ENCODE peak calls at places on chromosomes 11 and 22, in seven cellular contexts. P, Z, T, U, W, C and R are unnamed samples.

GRCh38 chr11:33694346-33695050 is 6.1 kb downstream of the C11orf91 start:
- DNase-seq in P (no peak), Z (no peak), T (no peak), U (no peak), W (no peak), C (no peak), R (no peak)

GRCh38 chr22:29129644-29130201 is 56.9 kb downstream of the KREMEN1 start:
- DNase-seq in P (no peak), Z (no peak), T (no peak), U (no peak), W (no peak), C (no peak), R (peak; percentile 26)

GRCh38 chr11:72519220-72519881 is 85.0 kb upstream of the CLPB start:
- DNase-seq in P (no peak), Z (no peak), T (no peak), U (no peak), W (no peak), C (no peak), R (no peak)

GRCh38 chr22:24109649-24110048 is 71.6 kb upstream of the SUSD2 start:
- DNase-seq in P (no peak), Z (no peak), T (no peak), U (no peak), W (no peak), C (no peak), R (no peak)

GRCh38 chr22:48576333-48577013 is 1251.2 kb downstream of the BRD1 start:
- DNase-seq in P (no peak), Z (no peak), T (no peak), U (no peak), W (no peak), C (peak; percentile 74), R (no peak)

GRCh38 chr22:37324340-37325023 is 42.2 kb downstream of the CYTH4 start:
- DNase-seq in P (no peak), Z (no peak), T (no peak), U (no peak), W (no peak), C (no peak), R (no peak)

GRCh38 chr11:87301785-87302540 is 264.2 kb downstream of the TMEM135 start:
- DNase-seq in P (no peak), Z (no peak), T (no peak), U (no peak), W (no peak), C (no peak), R (no peak)

GRCh38 chr11:115197433-115197832 is 306.8 kb downstream of the CADM1 start:
- DNase-seq in P (no peak), Z (no peak), T (no peak), U (no peak), W (no peak), C (no peak), R (no peak)

GRCh38 chr11:45485070-45485716 is 180.2 kb downstream of the CHST1 start:
- DNase-seq in P (no peak), Z (no peak), T (no peak), U (no peak), W (no peak), C (no peak), R (no peak)

GRCh38 chr11:102157219-102157618 is 47.0 kb downstream of the YAP1 start:
- DNase-seq in P (no peak), Z (no peak), T (no peak), U (no peak), W (peak; percentile 74), C (no peak), R (peak; percentile 64)

GRCh38 chr11:121367434-121367833 is 74.9 kb downstream of the SC5D start:
- DNase-seq in P (peak; percentile 44), Z (no peak), T (peak; percentile 4), U (peak; percentile 62), W (no peak), C (no peak), R (no peak)

GRCh38 chr22:42970029-42970428 is 44.9 kb downstream of the PACSIN2 start:
- DNase-seq in P (no peak), Z (no peak), T (no peak), U (no peak), W (no peak), C (no peak), R (no peak)

GRCh38 chr11:88313441-88313840 is 24.1 kb downstream of the CTSC start:
- DNase-seq in P (no peak), Z (no peak), T (no peak), U (no peak), W (no peak), C (no peak), R (no peak)

GRCh38 chr11:20051783-20052399 is 108.4 kb downstream of the DBX1 start:
- DNase-seq in P (no peak), Z (no peak), T (no peak), U (no peak), W (no peak), C (no peak), R (no peak)

GRCh38 chr11:64787526-64788320 is 9.4 kb upstream of the SF1 start:
- DNase-seq in P (no peak), Z (no peak), T (no peak), U (peak; percentile 63), W (peak; percentile 81), C (peak; percentile 79), R (peak; percentile 63)

GRCh38 chr11:76277298-76278175 is 71.2 kb upstream of the WNT11 start:
- DNase-seq in P (no peak), Z (no peak), T (no peak), U (no peak), W (peak; percentile 49), C (no peak), R (no peak)